ENCODE peak calls at places on chromosomes 16 and 17, in four cellular contexts. S is activated CD4-positive, alpha-beta T cell treated with anti-CD3 and anti-CD28 coated beads, Interleukin-2, amount 50 U/mL, for 1 hour; A is heart right ventricle; B is activated naive CD8-positive, alpha-beta T cell treated with anti-CD3 and anti-CD28 coated beads, Interleukin-2, amount 50 U/mL, for 24 hours. N is an unnamed sample.
A peak's percentile ranks its signal among the peaks of the same experiment; 100 is the strongest.

GRCh38 chr16:10979717-10980601 is 35.6 kb downstream of the CLEC16A start:
- DNase-seq in S (no peak), B (no peak), A (no peak), N (no peak)

GRCh38 chr17:16001498-16001897 is 1.9 kb downstream of the TTC19 start:
- DNase-seq in S (no peak), B (no peak), A (no peak), N (no peak)

GRCh38 chr17:48636177-48637018 is 10.2 kb upstream of the HOXB9 start:
- DNase-seq in B (peak; percentile 87), S (peak; percentile 68), A (peak; percentile 52), N (peak; percentile 90)

GRCh38 chr16:66057056-66057455 is 309.4 kb upstream of the CDH5 start:
- DNase-seq in S (no peak), B (no peak), A (no peak), N (no peak)

GRCh38 chr17:39069114-39069756 is 82.2 kb downstream of the PLXDC1 start:
- DNase-seq in S (peak; percentile 6), A (no peak), B (no peak), N (no peak)

GRCh38 chr16:64478258-64478906 is 643.5 kb downstream of the CDH11 start:
- DNase-seq in B (no peak), A (no peak), S (no peak), N (no peak)

GRCh38 chr16:89363621-89364393 is 126.6 kb downstream of the ANKRD11 start:
- DNase-seq in B (peak; percentile 50), S (peak; percentile 48), A (no peak), N (no peak)

GRCh38 chr17:82655523-82655922 is 7.3 kb upstream of the WDR45B start:
- DNase-seq in B (no peak), S (no peak), A (no peak), N (no peak)

GRCh38 chr16:69830534-69831211 is 68.5 kb downstream of the WWP2 start:
- DNase-seq in S (no peak), A (no peak), B (no peak), N (no peak)

GRCh38 chr16:88499836-88500251 is 46.8 kb downstream of the ZFPM1 start:
- DNase-seq in S (no peak), A (peak; percentile 41), B (no peak), N (no peak)

GRCh38 chr16:68764866-68765265 is 27.8 kb downstream of the CDH1 start:
- DNase-seq in A (no peak), B (no peak), S (no peak), N (no peak)

GRCh38 chr17:37117743-37118142 is 169.0 kb downstream of the AATF start:
- DNase-seq in B (no peak), A (no peak), S (no peak), N (no peak)

GRCh38 chr17:79075433-79075805 is 795 bp downstream of the ENGASE start:
- DNase-seq in B (peak; percentile 34), S (no peak), A (no peak), N (peak; percentile 75)

GRCh38 chr16:81530296-81530721 is 85.7 kb downstream of the CMIP start:
- DNase-seq in S (no peak), B (no peak), A (no peak), N (no peak)

GRCh38 chr17:74646231-74646630 is 22.7 kb upstream of the CD300E start:
- DNase-seq in S (no peak), A (no peak), B (no peak), N (no peak)

GRCh38 chr17:737561-738113 is 5.2 kb downstream of the TLCD3A start:
- DNase-seq in S (no peak), A (no peak), B (no peak), N (no peak)